ENCODE peak calls at places on chromosomes 16 and 17, in four cellular contexts. D is colonic mucosa; O is kidney; V is naive thymus-derived CD4-positive, alpha-beta T cell. U is an unnamed sample. For H3K36me3, the result is how much of the 10 kb centered on the place peaks cover.

GRCh38 chr17:6548578-6549330 is 7.6 kb downstream of the PITPNM3 start:
- DNase-seq in D (no peak), O (no peak), V (peak), U (peak)

GRCh38 chr17:5488752-5489151 is 2.4 kb downstream of the MIS12 start:
- DNase-seq in D (no peak), O (no peak), V (no peak), U (no peak)

GRCh38 chr17:64007838-64008282 is 9.7 kb downstream of the PRR29 start:
- DNase-seq in D (peak), O (peak), V (no peak), U (no peak)

GRCh38 chr17:151886-152859 is 14.8 kb downstream of the SCGB1C2 start:
- DNase-seq in D (no peak), O (peak), V (no peak), U (peak)

GRCh38 chr16:72201387-72201786 is 29.4 kb upstream of the PMFBP1 start:
- DNase-seq in D (no peak), O (no peak), V (no peak), U (no peak)

GRCh38 chr17:12973496-12974318 is 44.1 kb downstream of the ELAC2 start:
- DNase-seq in D (no peak), O (no peak), V (no peak), U (no peak)

GRCh38 chr17:40827746-40828453 is 5.5 kb upstream of the KRT10 start:
- DNase-seq in D (no peak), O (no peak), V (no peak), U (no peak)

GRCh38 chr17:17300624-17301568 is 2.3 kb upstream of the NT5M start:
- DNase-seq in D (peak), O (peak), V (no peak), U (no peak)

GRCh38 chr17:36848008-36848902 is 89.0 kb upstream of the LHX1 start:
- DNase-seq in D (no peak), O (no peak), V (no peak), U (no peak)

GRCh38 chr17:9228408-9229159 is 207.3 kb downstream of the NTN1 start:
- DNase-seq in D (no peak), O (no peak), V (no peak), U (no peak)

GRCh38 chr16:48378836-48379235 is 6.4 kb downstream of the SIAH1 start:
- DNase-seq in D (no peak), O (no peak), V (no peak), U (no peak)

GRCh38 chr16:81921415-81921814 is 89.9 kb downstream of the SDR42E1 start:
- DNase-seq in D (no peak), O (no peak), V (no peak), U (no peak)
- H3K4me3 ChIP-seq in D (no peak), O (no peak), V (no peak), U (no peak)

DNA sequence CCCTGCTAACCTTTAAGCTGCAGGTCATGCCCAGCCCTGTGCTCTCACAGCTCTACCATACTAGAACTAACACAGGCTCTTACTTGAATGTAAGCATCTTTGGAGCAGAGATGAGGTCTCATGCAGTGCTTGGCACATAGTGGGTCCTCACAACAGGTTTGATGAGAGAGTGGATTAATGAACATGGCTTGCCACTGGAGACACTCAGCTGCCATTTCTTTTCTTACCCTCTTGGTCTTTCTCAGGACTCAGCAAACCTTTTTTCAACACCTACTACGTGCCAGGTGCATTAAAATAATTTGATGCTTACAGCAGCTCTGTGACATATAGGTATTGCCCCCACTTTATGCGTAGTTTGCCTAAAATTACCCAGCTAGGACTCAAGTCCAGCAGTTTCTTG is 133.2 kb downstream of the MSI2 start:
- DNase-seq in D (no peak), O (no peak), V (no peak), U (no peak)
- H3K36me3 ChIP-seq in D (under half), O (under half), V (under half), U (under half)

GRCh38 chr17:74543891-74544760 is 1.8 kb downstream of the CD300C start:
- DNase-seq in D (no peak), O (peak), V (no peak), U (no peak)

GRCh38 chr17:74547264-74547663 is 1.3 kb upstream of the CD300C start:
- DNase-seq in D (no peak), O (peak), V (no peak), U (no peak)

GRCh38 chr17:74544991-74545441 is 899 bp downstream of the CD300C start:
- DNase-seq in D (no peak), O (peak), V (no peak), U (no peak)

GRCh38 chr17:74546586-74546985 is 671 bp upstream of the CD300C start:
- DNase-seq in D (no peak), O (peak), V (no peak), U (no peak)

DNA sequence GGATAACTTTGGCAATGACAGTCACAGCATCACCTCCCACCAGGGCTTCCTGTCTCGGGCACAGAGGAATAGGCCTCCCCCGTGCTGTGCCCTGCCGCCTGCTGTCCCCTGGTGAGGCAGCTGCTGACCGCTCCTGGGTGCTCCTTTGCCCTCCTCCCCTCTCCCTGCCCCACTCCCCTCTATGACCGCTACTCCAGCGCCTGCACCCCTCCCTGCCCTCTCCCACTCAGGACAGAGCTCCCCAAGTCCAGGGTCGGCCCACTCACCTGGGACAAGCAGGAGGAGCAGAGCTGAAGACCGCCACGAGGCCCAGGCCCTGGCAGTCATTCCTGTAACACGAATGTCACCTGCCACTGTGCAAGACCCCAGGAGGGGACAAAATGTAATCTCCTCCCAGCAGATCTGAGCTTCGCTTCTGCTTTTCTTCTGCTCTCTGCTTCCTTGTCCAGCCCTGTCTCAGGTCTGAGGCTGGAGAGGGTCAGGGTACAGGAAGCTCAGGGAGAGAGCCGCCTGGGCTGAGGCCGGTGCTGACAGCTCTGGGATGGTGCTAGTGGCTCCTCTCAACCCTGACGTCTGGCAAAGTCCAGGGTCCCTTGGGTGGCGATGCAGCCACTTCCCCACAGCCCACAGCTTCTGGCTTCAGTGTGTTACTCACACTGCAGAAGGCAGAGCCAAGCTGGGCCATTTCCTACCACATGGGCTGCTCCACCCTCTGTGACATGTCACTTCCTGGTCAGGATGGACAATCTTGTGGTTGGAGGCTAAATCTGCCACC is at the start of gene CD300C:
- DNase-seq in D (peak), O (peak), V (no peak), U (no peak)
- H3K27ac ChIP-seq in D (no peak), O (no peak), V (no peak), U (no peak)

GRCh38 chr16:50743575-50744225 is 1.8 kb downstream of the CYLD start:
- DNase-seq in D (no peak), O (no peak), V (no peak), U (no peak)

GRCh38 chr16:50742521-50743150 is 750 bp downstream of the CYLD start:
- DNase-seq in D (peak), O (no peak), V (peak), U (peak)

GRCh38 chr16:50745940-50746339 is 4.1 kb downstream of the CYLD start:
- DNase-seq in D (no peak), O (no peak), V (no peak), U (no peak)

GRCh38 chr16:50747206-50747956 is 5.5 kb downstream of the CYLD start:
- DNase-seq in D (no peak), O (no peak), V (peak), U (no peak)

GRCh38 chr16:50744911-50745310 is 3.0 kb downstream of the CYLD start:
- DNase-seq in D (no peak), O (no peak), V (no peak), U (no peak)
- H3K4me3 ChIP-seq in D (no peak), O (no peak), V (peak), U (no peak)

GRCh38 chr17:44751331-44751730 is 7.5 kb upstream of the ADAM11 start:
- DNase-seq in D (no peak), O (no peak), V (no peak), U (no peak)

GRCh38 chr17:44751806-44752205 is 7.0 kb upstream of the ADAM11 start:
- DNase-seq in D (no peak), O (no peak), V (no peak), U (no peak)

GRCh38 chr17:44749076-44750020 is 9.4 kb upstream of the ADAM11 start:
- DNase-seq in D (no peak), O (no peak), V (no peak), U (no peak)

GRCh38 chr17:44745301-44745700 is 13.5 kb upstream of the ADAM11 start:
- DNase-seq in D (no peak), O (no peak), V (no peak), U (no peak)

GRCh38 chr17:44747566-44747965 is 11.2 kb upstream of the ADAM11 start:
- DNase-seq in D (no peak), O (no peak), V (no peak), U (no peak)
- H3K36me3 ChIP-seq in D (under half), O (under half), V (under half), U (under half)